ENCODE peak calls at places on chromosome 18, in five cellular contexts. K is astrocyte of the spinal cord, Q is occipital lobe, S is caudate nucleus, L is iPS-NIHi11. R is an unnamed sample.

GRCh38 chr18:9951022-9951859 is 37.4 kb downstream of the VAPA start:
- DNase-seq in L (peak), K (peak), Q (no peak), S (no peak), R (peak)

GRCh38 chr18:49096021-49096420 is 145.3 kb upstream of the SMAD7 start:
- DNase-seq in Q (no peak), K (no peak), S (no peak), L (no peak), R (no peak)

GRCh38 chr18:27608742-27609141 is 423.6 kb upstream of the CHST9 start:
- DNase-seq in L (no peak), Q (no peak), K (no peak), S (no peak), R (no peak)

GRCh38 chr18:75845413-75845812 is 417.9 kb upstream of the SMIM21 start:
- DNase-seq in L (no peak), S (no peak), K (no peak), Q (no peak), R (no peak)

GRCh38 chr18:46418657-46419260 is 238.3 kb downstream of the LOXHD1 start:
- DNase-seq in K (no peak), L (no peak), S (no peak), Q (no peak), R (no peak)

GRCh38 chr18:13465476-13465875 is 246.9 kb downstream of the LDLRAD4 start:
- DNase-seq in L (no peak), Q (no peak), S (no peak), K (no peak), R (no peak)

GRCh38 chr18:47531759-47532158 is 280.3 kb upstream of the SKOR2 start:
- DNase-seq in L (peak), K (no peak), Q (no peak), S (no peak), R (no peak)

GRCh38 chr18:11721720-11722119 is 32.7 kb downstream of the GNAL start:
- DNase-seq in L (no peak), S (no peak), Q (no peak), K (no peak), R (no peak)

GRCh38 chr18:48922801-48923730 is 27.7 kb downstream of the SMAD7 start:
- DNase-seq in L (no peak), Q (no peak), S (no peak), K (peak), R (no peak)

GRCh38 chr18:3540805-3541548 is 91.0 kb downstream of the TGIF1 start:
- DNase-seq in K (no peak), L (peak), S (no peak), Q (no peak), R (no peak)

GRCh38 chr18:2070636-2071035 is 500.7 kb downstream of the METTL4 start:
- DNase-seq in Q (no peak), L (no peak), S (no peak), K (no peak), R (no peak)

GRCh38 chr18:70431203-70431624 is 142.4 kb downstream of the SOCS6 start:
- DNase-seq in L (no peak), S (no peak), K (no peak), Q (no peak), R (no peak)

GRCh38 chr18:72848534-72849237 is 19.1 kb downstream of the NETO1 start:
- DNase-seq in K (peak), S (no peak), L (no peak), Q (no peak), R (no peak)

GRCh38 chr18:2471523-2471922 is 99.8 kb downstream of the METTL4 start:
- DNase-seq in L (no peak), S (no peak), K (no peak), Q (no peak), R (no peak)

GRCh38 chr18:6795307-6795706 is 65.8 kb downstream of the ARHGAP28 start:
- DNase-seq in L (no peak), K (no peak), Q (no peak), S (no peak), R (no peak)

GRCh38 chr18:77517901-77518300 is 268.3 kb downstream of the GALR1 start:
- DNase-seq in Q (no peak), S (no peak), K (no peak), L (no peak), R (no peak)

GRCh38 chr18:8706545-8706980 is 1.2 kb downstream of the MTCL1 start:
- DNase-seq in L (no peak), Q (no peak), K (peak), S (peak), R (no peak)

GRCh38 chr18:72086421-72086820 is 457.7 kb downstream of the CBLN2 start:
- DNase-seq in L (peak), Q (no peak), K (peak), S (no peak), R (peak)

GRCh38 chr18:32919799-32920198 is 147.0 kb upstream of the KLHL14 start:
- DNase-seq in Q (no peak), S (no peak), K (peak), L (peak), R (peak)

GRCh38 chr18:63089041-63089440 is 230.5 kb downstream of the BCL2 start:
- DNase-seq in S (no peak), Q (no peak), K (no peak), L (no peak), R (no peak)

GRCh38 chr18:1408331-1408835 is 503.7 kb downstream of the ADCYAP1 start:
- DNase-seq in L (no peak), K (no peak), Q (no peak), S (no peak), R (no peak)

GRCh38 chr18:52936931-52937330 is 596.9 kb downstream of the DCC start:
- DNase-seq in K (peak), L (no peak), S (no peak), Q (no peak), R (no peak)

GRCh38 chr18:29418136-29418535 is 1241.2 kb upstream of the CDH2 start:
- DNase-seq in K (peak), S (no peak), Q (no peak), L (no peak), R (peak)

GRCh38 chr18:77131652-77132368 is 773 bp downstream of the MBP start:
- DNase-seq in S (no peak), L (peak), Q (no peak), K (no peak), R (no peak)

GRCh38 chr18:48913723-48914122 is 37.0 kb downstream of the SMAD7 start:
- DNase-seq in Q (no peak), K (no peak), L (no peak), S (no peak), R (no peak)

GRCh38 chr18:76405761-76406356 is 89.2 kb downstream of the ZNF516 start:
- DNase-seq in L (peak), K (no peak), S (no peak), Q (no peak), R (no peak)

GRCh38 chr18:55768255-55768654 is 180.3 kb upstream of the TCF4 start:
- DNase-seq in S (no peak), Q (no peak), K (no peak), L (peak), R (no peak)

GRCh38 chr18:79548621-79548985 is 131.0 kb upstream of the CTDP1 start:
- DNase-seq in Q (no peak), S (no peak), L (no peak), K (no peak), R (no peak)

GRCh38 chr18:2948038-2948437 is 64.9 kb downstream of the LPIN2 start:
- DNase-seq in L (peak), Q (no peak), S (no peak), K (peak), R (peak)

GRCh38 chr18:23330423-23330822 is 122.7 kb upstream of the RIOK3 start:
- DNase-seq in Q (no peak), L (no peak), S (no peak), K (no peak), R (no peak)

GRCh38 chr18:76588591-76589303 is 93.7 kb upstream of the ZNF516 start:
- DNase-seq in L (no peak), S (peak), Q (no peak), K (no peak), R (no peak)

GRCh38 chr18:40672590-40672989 is 1282.4 kb upstream of the PIK3C3 start:
- DNase-seq in S (no peak), L (peak), Q (no peak), K (no peak), R (no peak)

GRCh38 chr18:55243852-55244251 is 284.6 kb upstream of the CCDC68 start:
- DNase-seq in K (peak), L (no peak), S (no peak), Q (no peak), R (no peak)

GRCh38 chr18:50410894-50411293 is 36.0 kb downstream of the SKA1 start:
- DNase-seq in K (no peak), Q (no peak), S (no peak), L (no peak), R (no peak)

GRCh38 chr18:8744656-8745055 is 39.3 kb downstream of the MTCL1 start:
- DNase-seq in Q (no peak), S (no peak), L (no peak), K (no peak), R (no peak)

GRCh38 chr18:79509536-79509930 is 113.8 kb downstream of the NFATC1 start:
- DNase-seq in Q (no peak), K (no peak), S (no peak), L (no peak), R (no peak)

GRCh38 chr18:40179647-40180175 is 1775.3 kb upstream of the PIK3C3 start:
- DNase-seq in Q (no peak), K (peak), L (no peak), S (no peak), R (no peak)

GRCh38 chr18:80229342-80229741 is 18.0 kb downstream of the PARD6G start:
- DNase-seq in Q (no peak), L (no peak), K (no peak), S (no peak), R (no peak)

GRCh38 chr18:49565656-49566055 is 3.8 kb downstream of the LIPG start:
- DNase-seq in Q (peak), L (peak), K (peak), S (no peak), R (peak)